ENCODE peak calls at places on chromosomes 13 and 19, in five cellular contexts. One of them, this sample, is unnamed.
A peak's percentile ranks its signal among the peaks of the same experiment; 100 is the strongest.

GRCh38 chr13:106525865-106526264 is 9.6 kb downstream of the EFNB2 start:
- DNase-seq in cardiac muscle cell: no peak
- DNase-seq in heart right ventricle: no peak
- DNase-seq in mucosa of descending colon: no peak
- DNase-seq in astrocyte: no peak
- DNase-seq in this sample: no peak

GRCh38 chr13:29771247-29771646 is 79.2 kb downstream of the UBL3 start:
- DNase-seq in cardiac muscle cell: peak; percentile 57
- DNase-seq in heart right ventricle: no peak
- DNase-seq in mucosa of descending colon: no peak
- DNase-seq in astrocyte: peak; percentile 14
- DNase-seq in this sample: no peak

GRCh38 chr19:56660381-56661105 is 11.0 kb downstream of the ZNF835 start:
- DNase-seq in cardiac muscle cell: no peak
- DNase-seq in heart right ventricle: peak; percentile 62
- DNase-seq in mucosa of descending colon: no peak
- DNase-seq in astrocyte: no peak
- DNase-seq in this sample: no peak

GRCh38 chr13:113138792-113139551 is 16.4 kb downstream of the F10 start:
- DNase-seq in cardiac muscle cell: peak; percentile 19
- DNase-seq in heart right ventricle: no peak
- DNase-seq in mucosa of descending colon: no peak
- DNase-seq in astrocyte: no peak
- DNase-seq in this sample: no peak

GRCh38 chr13:90454002-90454636 is 893.4 kb upstream of the MIR17HG start:
- DNase-seq in cardiac muscle cell: no peak
- DNase-seq in heart right ventricle: no peak
- DNase-seq in mucosa of descending colon: no peak
- DNase-seq in astrocyte: no peak
- DNase-seq in this sample: no peak

GRCh38 chr19:38100589-38100988 is 123.4 kb downstream of the DPF1 start:
- DNase-seq in cardiac muscle cell: no peak
- DNase-seq in heart right ventricle: no peak
- DNase-seq in mucosa of descending colon: no peak
- DNase-seq in astrocyte: no peak
- DNase-seq in this sample: no peak

GRCh38 chr19:17086811-17087210 is 11.2 kb downstream of the MYO9B start:
- DNase-seq in cardiac muscle cell: no peak
- DNase-seq in heart right ventricle: no peak
- DNase-seq in mucosa of descending colon: no peak
- DNase-seq in astrocyte: no peak
- DNase-seq in this sample: no peak

GRCh38 chr13:87147076-87147475 is 524.1 kb upstream of the SLITRK5 start:
- DNase-seq in cardiac muscle cell: peak; percentile 11
- DNase-seq in heart right ventricle: no peak
- DNase-seq in mucosa of descending colon: no peak
- DNase-seq in astrocyte: peak; percentile 61
- DNase-seq in this sample: no peak

GRCh38 chr19:16325161-16325527 is 518 bp downstream of the KLF2 start:
- DNase-seq in cardiac muscle cell: no peak
- DNase-seq in heart right ventricle: peak; percentile 67
- DNase-seq in mucosa of descending colon: peak; percentile 67
- DNase-seq in astrocyte: no peak
- DNase-seq in this sample: no peak

GRCh38 chr19:50705422-50706019 is 14.1 kb downstream of the SHANK1 start:
- DNase-seq in cardiac muscle cell: peak; percentile 76
- DNase-seq in heart right ventricle: no peak
- DNase-seq in mucosa of descending colon: no peak
- DNase-seq in astrocyte: no peak
- DNase-seq in this sample: no peak

GRCh38 chr13:75485286-75486062 is 3.5 kb upstream of the TBC1D4 start:
- DNase-seq in cardiac muscle cell: peak; percentile 60
- DNase-seq in heart right ventricle: no peak
- DNase-seq in mucosa of descending colon: no peak
- DNase-seq in astrocyte: peak; percentile 91
- DNase-seq in this sample: no peak

GRCh38 chr13:54449922-54450321 is 1421.3 kb downstream of the OLFM4 start:
- DNase-seq in cardiac muscle cell: no peak
- DNase-seq in heart right ventricle: no peak
- DNase-seq in mucosa of descending colon: no peak
- DNase-seq in astrocyte: no peak
- DNase-seq in this sample: no peak

GRCh38 chr13:113998781-113999617 is 25.1 kb upstream of the C13orf46 start:
- DNase-seq in cardiac muscle cell: no peak
- DNase-seq in heart right ventricle: peak; percentile 15
- DNase-seq in mucosa of descending colon: peak; percentile 18
- DNase-seq in astrocyte: no peak
- DNase-seq in this sample: no peak

GRCh38 chr19:4575267-4575793 is 15.8 kb upstream of the SEMA6B start:
- DNase-seq in cardiac muscle cell: peak; percentile 99
- DNase-seq in heart right ventricle: peak; percentile 70
- DNase-seq in mucosa of descending colon: no peak
- DNase-seq in astrocyte: peak; percentile 78
- DNase-seq in this sample: no peak

GRCh38 chr19:54674021-54674617 is 11.3 kb downstream of the LILRB4 start:
- DNase-seq in cardiac muscle cell: peak; percentile 40
- DNase-seq in heart right ventricle: no peak
- DNase-seq in mucosa of descending colon: no peak
- DNase-seq in astrocyte: no peak
- DNase-seq in this sample: no peak

GRCh38 chr19:17873661-17874422 is 2.1 kb downstream of the SLC5A5 start:
- DNase-seq in cardiac muscle cell: peak; percentile 30
- DNase-seq in heart right ventricle: no peak
- DNase-seq in mucosa of descending colon: peak; percentile 71
- DNase-seq in astrocyte: no peak
- DNase-seq in this sample: no peak

GRCh38 chr13:36436811-36437210 is 4.5 kb downstream of the CCNA1 start:
- DNase-seq in cardiac muscle cell: no peak
- DNase-seq in heart right ventricle: no peak
- DNase-seq in mucosa of descending colon: no peak
- DNase-seq in astrocyte: no peak
- DNase-seq in this sample: no peak

GRCh38 chr19:28878862-28879566 is 333.9 kb downstream of the UQCRFS1 start:
- DNase-seq in cardiac muscle cell: peak; percentile 83
- DNase-seq in heart right ventricle: peak; percentile 64
- DNase-seq in mucosa of descending colon: peak; percentile 54
- DNase-seq in astrocyte: peak; percentile 8
- DNase-seq in this sample: peak; percentile 13

GRCh38 chr13:61664821-61665705 is 249.4 kb upstream of the PCDH20 start:
- DNase-seq in cardiac muscle cell: peak; percentile 0
- DNase-seq in heart right ventricle: no peak
- DNase-seq in mucosa of descending colon: no peak
- DNase-seq in astrocyte: peak; percentile 43
- DNase-seq in this sample: no peak

GRCh38 chr13:31159306-31159705 is 2.4 kb downstream of the HSPH1 start:
- DNase-seq in cardiac muscle cell: no peak
- DNase-seq in heart right ventricle: no peak
- DNase-seq in mucosa of descending colon: no peak
- DNase-seq in astrocyte: no peak
- DNase-seq in this sample: no peak

GRCh38 chr13:33111414-33112110 is 95.3 kb downstream of the KL start:
- DNase-seq in cardiac muscle cell: peak; percentile 65
- DNase-seq in heart right ventricle: no peak
- DNase-seq in mucosa of descending colon: peak; percentile 43
- DNase-seq in astrocyte: peak; percentile 55
- DNase-seq in this sample: no peak

GRCh38 chr19:3604227-3604986 is 2.3 kb downstream of the TBXA2R start:
- DNase-seq in cardiac muscle cell: no peak
- DNase-seq in heart right ventricle: no peak
- DNase-seq in mucosa of descending colon: no peak
- DNase-seq in astrocyte: no peak
- DNase-seq in this sample: no peak

GRCh38 chr19:18596752-18597157 is 8.2 kb downstream of the REX1BD start:
- DNase-seq in cardiac muscle cell: peak; percentile 53
- DNase-seq in heart right ventricle: peak; percentile 60
- DNase-seq in mucosa of descending colon: peak; percentile 76
- DNase-seq in astrocyte: no peak
- DNase-seq in this sample: no peak

GRCh38 chr13:113608967-113609533 is 24.5 kb downstream of the TFDP1 start:
- DNase-seq in cardiac muscle cell: no peak
- DNase-seq in heart right ventricle: no peak
- DNase-seq in mucosa of descending colon: no peak
- DNase-seq in astrocyte: no peak
- DNase-seq in this sample: no peak

GRCh38 chr13:35557475-35557874 is 81.0 kb upstream of the MAB21L1 start:
- DNase-seq in cardiac muscle cell: no peak
- DNase-seq in heart right ventricle: no peak
- DNase-seq in mucosa of descending colon: no peak
- DNase-seq in astrocyte: no peak
- DNase-seq in this sample: no peak

GRCh38 chr19:2602391-2603181 is 99.9 kb downstream of the GNG7 start:
- DNase-seq in cardiac muscle cell: peak; percentile 97
- DNase-seq in heart right ventricle: peak; percentile 83
- DNase-seq in mucosa of descending colon: peak; percentile 74
- DNase-seq in astrocyte: peak; percentile 96
- DNase-seq in this sample: peak; percentile 76

GRCh38 chr19:3671680-3672574 is 28.3 kb downstream of the PIP5K1C start:
- DNase-seq in cardiac muscle cell: peak; percentile 40
- DNase-seq in heart right ventricle: no peak
- DNase-seq in mucosa of descending colon: no peak
- DNase-seq in astrocyte: peak; percentile 25
- DNase-seq in this sample: no peak

GRCh38 chr19:19532806-19533701 is 4.3 kb downstream of the YJEFN3 start:
- DNase-seq in cardiac muscle cell: no peak
- DNase-seq in heart right ventricle: no peak
- DNase-seq in mucosa of descending colon: no peak
- DNase-seq in astrocyte: no peak
- DNase-seq in this sample: no peak

GRCh38 chr13:75685239-75685697 is 49.1 kb downstream of the LMO7 start:
- DNase-seq in cardiac muscle cell: peak; percentile 74
- DNase-seq in heart right ventricle: no peak
- DNase-seq in mucosa of descending colon: no peak
- DNase-seq in astrocyte: peak; percentile 87
- DNase-seq in this sample: no peak

DNA sequence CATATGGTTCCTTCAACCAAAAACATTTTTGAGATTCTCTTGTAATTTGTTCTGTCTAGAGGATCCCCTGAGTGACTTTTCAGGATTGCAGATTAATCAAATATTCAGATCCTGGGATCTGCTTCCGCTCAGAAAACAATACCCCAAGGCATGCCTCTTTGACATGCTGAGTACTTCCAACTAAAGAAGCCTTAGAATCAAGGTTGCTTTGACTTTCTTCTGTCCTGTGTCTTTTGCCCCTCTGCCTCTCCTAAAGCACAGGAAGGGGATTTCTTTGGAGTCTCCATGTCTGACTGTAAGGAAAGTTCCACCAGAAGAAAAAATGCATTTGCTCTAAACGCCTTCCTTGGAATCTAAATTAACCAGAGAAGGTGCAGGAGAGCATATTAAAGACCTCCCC is 431.5 kb downstream of the FGF14 start:
- DNase-seq in cardiac muscle cell: no peak
- DNase-seq in heart right ventricle: no peak
- DNase-seq in mucosa of descending colon: no peak
- DNase-seq in astrocyte: no peak
- DNase-seq in this sample: no peak
- H3K9me3 ChIP-seq in cardiac muscle cell: no peaks in the 10 kb centered on the region
- H3K9me3 ChIP-seq in heart right ventricle: no peaks in the 10 kb centered on the region
- H3K9me3 ChIP-seq in mucosa of descending colon: no peaks in the 10 kb centered on the region
- H3K9me3 ChIP-seq in astrocyte: no peaks in the 10 kb centered on the region
- H3K9me3 ChIP-seq in this sample: no peaks in the 10 kb centered on the region

DNA sequence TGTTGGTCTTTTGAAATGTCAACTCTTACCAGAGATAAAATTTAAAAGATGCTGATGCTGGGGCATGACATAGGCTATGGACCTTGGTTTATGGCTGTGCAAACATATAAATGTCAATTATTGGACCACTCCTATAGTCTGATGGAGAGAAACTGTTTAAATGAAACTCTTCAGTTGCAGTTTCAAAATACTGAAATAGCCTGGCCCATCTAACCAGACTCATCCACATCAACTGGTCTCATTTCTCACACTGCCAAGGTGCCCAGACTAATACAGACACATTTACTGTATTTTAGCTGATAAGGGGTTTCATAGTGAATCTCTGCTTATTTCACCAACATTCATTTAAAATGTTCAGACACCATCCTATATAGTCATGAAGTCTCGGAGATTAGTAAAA is 19.9 kb downstream of the SERPINE3 start:
- DNase-seq in cardiac muscle cell: no peak
- DNase-seq in heart right ventricle: no peak
- DNase-seq in mucosa of descending colon: no peak
- DNase-seq in astrocyte: no peak
- DNase-seq in this sample: no peak
- H3K9me3 ChIP-seq in cardiac muscle cell: no peaks in the 10 kb centered on the region
- H3K9me3 ChIP-seq in heart right ventricle: no peaks in the 10 kb centered on the region
- H3K9me3 ChIP-seq in mucosa of descending colon: no peaks in the 10 kb centered on the region
- H3K9me3 ChIP-seq in astrocyte: no peaks in the 10 kb centered on the region
- H3K9me3 ChIP-seq in this sample: no peaks in the 10 kb centered on the region

DNA sequence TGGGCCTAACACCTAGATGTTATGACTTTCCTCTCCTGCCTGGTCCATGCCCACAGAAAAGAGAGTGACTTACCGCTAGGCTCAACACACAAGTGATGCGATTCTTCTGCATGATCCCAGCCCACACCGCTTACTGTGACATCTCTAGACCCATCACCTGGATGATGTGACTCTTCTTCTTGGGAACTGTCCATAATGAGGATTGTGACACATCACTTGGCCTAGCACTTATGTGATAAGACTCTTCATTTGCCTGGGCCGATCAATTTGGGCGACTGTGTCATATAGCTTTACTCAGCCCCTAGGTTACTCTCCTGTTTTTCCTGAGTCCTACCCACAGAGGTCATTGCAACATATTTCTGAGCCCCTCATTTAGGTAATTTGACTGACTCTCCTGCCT is 19.9 kb upstream of the ZNF681 start:
- DNase-seq in cardiac muscle cell: no peak
- DNase-seq in heart right ventricle: no peak
- DNase-seq in mucosa of descending colon: no peak
- DNase-seq in astrocyte: no peak
- DNase-seq in this sample: no peak
- H3K9me3 ChIP-seq in cardiac muscle cell: no peaks in the 10 kb centered on the region
- H3K9me3 ChIP-seq in heart right ventricle: no peaks in the 10 kb centered on the region
- H3K9me3 ChIP-seq in mucosa of descending colon: peaks cover 3% of the 10 kb centered on the region
- H3K9me3 ChIP-seq in astrocyte: no peaks in the 10 kb centered on the region
- H3K9me3 ChIP-seq in this sample: no peaks in the 10 kb centered on the region

GRCh38 chr19:11798391-11799296 is at the start of gene ZNF491:
- DNase-seq in cardiac muscle cell: peak; percentile 89
- DNase-seq in heart right ventricle: peak; percentile 92
- DNase-seq in mucosa of descending colon: peak; percentile 93
- DNase-seq in astrocyte: peak; percentile 78
- DNase-seq in this sample: peak; percentile 66
- H3K9me3 ChIP-seq in cardiac muscle cell: no peaks in the 10 kb centered on the region
- H3K9me3 ChIP-seq in heart right ventricle: no peaks in the 10 kb centered on the region
- H3K9me3 ChIP-seq in mucosa of descending colon: no peaks in the 10 kb centered on the region
- H3K9me3 ChIP-seq in astrocyte: peaks cover 8% of the 10 kb centered on the region
- H3K9me3 ChIP-seq in this sample: no peaks in the 10 kb centered on the region

DNA sequence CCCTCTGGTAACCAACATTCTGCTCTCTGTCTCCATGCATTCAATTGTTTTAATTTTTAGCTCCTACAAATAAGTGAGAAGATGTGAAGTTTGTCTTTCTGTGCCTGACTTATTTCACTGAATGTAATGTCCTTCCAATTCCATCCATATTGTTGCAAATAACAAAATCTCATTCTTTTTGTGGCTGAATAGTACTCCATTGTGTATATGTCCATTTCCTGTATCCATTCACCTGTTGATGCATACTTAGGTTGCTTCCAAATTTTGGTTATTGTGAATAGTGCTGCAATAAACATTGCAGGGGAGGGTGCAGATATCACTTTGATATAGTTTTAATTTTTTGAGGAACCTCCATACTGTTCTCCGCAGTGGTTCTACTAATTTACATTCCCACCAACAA is 2.5 kb upstream of the ZNF284 start:
- DNase-seq in cardiac muscle cell: no peak
- DNase-seq in heart right ventricle: no peak
- DNase-seq in mucosa of descending colon: no peak
- DNase-seq in astrocyte: no peak
- DNase-seq in this sample: no peak
- H3K9me3 ChIP-seq in cardiac muscle cell: no peaks in the 10 kb centered on the region
- H3K9me3 ChIP-seq in heart right ventricle: peaks cover 54% of the 10 kb centered on the region
- H3K9me3 ChIP-seq in mucosa of descending colon: peaks cover 44% of the 10 kb centered on the region
- H3K9me3 ChIP-seq in astrocyte: peaks cover 24% of the 10 kb centered on the region
- H3K9me3 ChIP-seq in this sample: peaks cover 19% of the 10 kb centered on the region

This sample was measured in thoracic aorta.